ENCODE peak calls at places on chromosomes 4 and X, in six cellular contexts. V is psoas muscle, T is EL, D is dermis microvascular lymphatic vessel endothelial cell, U is cardiac fibroblast, L is NCI-H1092. Q is an unnamed sample.

GRCh38 chrX:35351212-35351611 is 408.6 kb downstream of the FAM47B start:
- DNase-seq in L (no peak), D (no peak), V (no peak), T (no peak), U (no peak), Q (no peak)

GRCh38 chr4:80361329-80361900 is 25.9 kb downstream of the CFAP299 start:
- DNase-seq in U (peak), D (peak), V (no peak), L (no peak), T (peak), Q (peak)

GRCh38 chrX:24498975-24499374 is 33.9 kb downstream of the PDK3 start:
- DNase-seq in L (no peak), D (peak), T (no peak), U (peak), V (no peak), Q (peak)

GRCh38 chrX:39556056-39556455 is 541.7 kb downstream of the BCOR start:
- DNase-seq in D (no peak), V (no peak), U (no peak), L (no peak), T (no peak), Q (no peak)

GRCh38 chrX:100447563-100448397 is 37.7 kb upstream of the PCDH19 start:
- DNase-seq in D (peak), L (no peak), T (peak), U (peak), V (peak), Q (no peak)

GRCh38 chr4:119629142-119629471 is 503 bp upstream of the PDE5A start:
- DNase-seq in U (no peak), V (no peak), T (no peak), D (no peak), L (no peak), Q (no peak)

GRCh38 chrX:44071070-44071645 is 98.0 kb upstream of the NDP start:
- DNase-seq in D (no peak), V (no peak), T (no peak), L (no peak), U (no peak), Q (no peak)

GRCh38 chrX:44568196-44568595 is 25.5 kb upstream of the FUNDC1 start:
- DNase-seq in U (no peak), L (no peak), D (no peak), V (no peak), T (no peak), Q (no peak)

GRCh38 chr4:54783402-54784110 is 125.8 kb downstream of the KIT start:
- DNase-seq in D (no peak), L (no peak), T (peak), V (no peak), U (no peak), Q (peak)

Q was measured in SHP77 treated with DMSO at 0.1 percent for 48 hours.